ENCODE peak calls at places on chromosomes 16 and 17, in five cellular contexts. One of them, this sample, is unnamed.

GRCh38 chr17:75783803-75784472 is 668 bp upstream of the UNK start:
- DNase-seq in CD4-positive, alpha-beta T cell: no peak
- DNase-seq in NCI-H748 treated with DMSO at 0.1 percent for 48 hours: no peak
- DNase-seq in T47D: peak
- DNase-seq in DMS 273 treated with DMSO at 0.1 percent for 48 hours: no peak
- DNase-seq in this sample: no peak

GRCh38 chr17:64736804-64737492 is 74.8 kb upstream of the SMURF2 start:
- DNase-seq in CD4-positive, alpha-beta T cell: peak
- DNase-seq in NCI-H748 treated with DMSO at 0.1 percent for 48 hours: no peak
- DNase-seq in T47D: peak
- DNase-seq in DMS 273 treated with DMSO at 0.1 percent for 48 hours: no peak
- DNase-seq in this sample: no peak

GRCh38 chr17:13597723-13598347 is 3.9 kb downstream of the HS3ST3A1 start:
- DNase-seq in CD4-positive, alpha-beta T cell: peak
- DNase-seq in NCI-H748 treated with DMSO at 0.1 percent for 48 hours: peak
- DNase-seq in T47D: peak
- DNase-seq in DMS 273 treated with DMSO at 0.1 percent for 48 hours: no peak
- DNase-seq in this sample: no peak

GRCh38 chr17:32697728-32698625 is 178.9 kb downstream of the MYO1D start:
- DNase-seq in CD4-positive, alpha-beta T cell: no peak
- DNase-seq in NCI-H748 treated with DMSO at 0.1 percent for 48 hours: no peak
- DNase-seq in T47D: no peak
- DNase-seq in DMS 273 treated with DMSO at 0.1 percent for 48 hours: no peak
- DNase-seq in this sample: no peak

GRCh38 chr17:81339502-81340296 is 44.6 kb upstream of the SLC38A10 start:
- DNase-seq in CD4-positive, alpha-beta T cell: no peak
- DNase-seq in NCI-H748 treated with DMSO at 0.1 percent for 48 hours: no peak
- DNase-seq in T47D: no peak
- DNase-seq in DMS 273 treated with DMSO at 0.1 percent for 48 hours: no peak
- DNase-seq in this sample: no peak

GRCh38 chr17:6376901-6377300 is 58.0 kb downstream of the AIPL1 start:
- DNase-seq in CD4-positive, alpha-beta T cell: no peak
- DNase-seq in NCI-H748 treated with DMSO at 0.1 percent for 48 hours: no peak
- DNase-seq in T47D: peak
- DNase-seq in DMS 273 treated with DMSO at 0.1 percent for 48 hours: no peak
- DNase-seq in this sample: no peak

GRCh38 chr17:40319651-40320550 is 10.9 kb downstream of the RARA start:
- DNase-seq in CD4-positive, alpha-beta T cell: peak
- DNase-seq in NCI-H748 treated with DMSO at 0.1 percent for 48 hours: no peak
- DNase-seq in T47D: peak
- DNase-seq in DMS 273 treated with DMSO at 0.1 percent for 48 hours: no peak
- DNase-seq in this sample: peak

GRCh38 chr17:60102632-60103047 is 23.9 kb upstream of the HEATR6 start:
- DNase-seq in CD4-positive, alpha-beta T cell: peak
- DNase-seq in NCI-H748 treated with DMSO at 0.1 percent for 48 hours: no peak
- DNase-seq in T47D: no peak
- DNase-seq in DMS 273 treated with DMSO at 0.1 percent for 48 hours: no peak
- DNase-seq in this sample: peak

GRCh38 chr16:35908942-35909341 is 2449.5 kb downstream of the TP53TG3F start:
- DNase-seq in CD4-positive, alpha-beta T cell: no peak
- DNase-seq in NCI-H748 treated with DMSO at 0.1 percent for 48 hours: no peak
- DNase-seq in T47D: peak
- DNase-seq in DMS 273 treated with DMSO at 0.1 percent for 48 hours: peak
- DNase-seq in this sample: no peak

GRCh38 chr17:83050651-83051422 is 28.6 kb upstream of the METRNL start:
- DNase-seq in CD4-positive, alpha-beta T cell: no peak
- DNase-seq in NCI-H748 treated with DMSO at 0.1 percent for 48 hours: peak
- DNase-seq in T47D: peak
- DNase-seq in DMS 273 treated with DMSO at 0.1 percent for 48 hours: no peak
- DNase-seq in this sample: no peak

GRCh38 chr17:6303664-6304063 is 131.3 kb downstream of the AIPL1 start:
- DNase-seq in CD4-positive, alpha-beta T cell: no peak
- DNase-seq in NCI-H748 treated with DMSO at 0.1 percent for 48 hours: no peak
- DNase-seq in T47D: peak
- DNase-seq in DMS 273 treated with DMSO at 0.1 percent for 48 hours: no peak
- DNase-seq in this sample: no peak

GRCh38 chr17:7673239-7673638 is 14.1 kb downstream of the TP53 start:
- DNase-seq in CD4-positive, alpha-beta T cell: no peak
- DNase-seq in NCI-H748 treated with DMSO at 0.1 percent for 48 hours: no peak
- DNase-seq in T47D: no peak
- DNase-seq in DMS 273 treated with DMSO at 0.1 percent for 48 hours: no peak
- DNase-seq in this sample: no peak

GRCh38 chr17:50947844-50948514 is 81.8 kb upstream of the TOB1 start:
- DNase-seq in CD4-positive, alpha-beta T cell: no peak
- DNase-seq in NCI-H748 treated with DMSO at 0.1 percent for 48 hours: no peak
- DNase-seq in T47D: peak
- DNase-seq in DMS 273 treated with DMSO at 0.1 percent for 48 hours: peak
- DNase-seq in this sample: peak

GRCh38 chr17:51524524-51524923 is 264.2 kb downstream of the UTP18 start:
- DNase-seq in CD4-positive, alpha-beta T cell: no peak
- DNase-seq in NCI-H748 treated with DMSO at 0.1 percent for 48 hours: no peak
- DNase-seq in T47D: no peak
- DNase-seq in DMS 273 treated with DMSO at 0.1 percent for 48 hours: no peak
- DNase-seq in this sample: no peak

GRCh38 chr17:79982986-79983385 is 52.7 kb downstream of the TBC1D16 start:
- DNase-seq in CD4-positive, alpha-beta T cell: no peak
- DNase-seq in NCI-H748 treated with DMSO at 0.1 percent for 48 hours: no peak
- DNase-seq in T47D: no peak
- DNase-seq in DMS 273 treated with DMSO at 0.1 percent for 48 hours: no peak
- DNase-seq in this sample: peak

GRCh38 chr16:85437161-85438052 is 175.7 kb upstream of the GSE1 start:
- DNase-seq in CD4-positive, alpha-beta T cell: no peak
- DNase-seq in NCI-H748 treated with DMSO at 0.1 percent for 48 hours: no peak
- DNase-seq in T47D: peak
- DNase-seq in DMS 273 treated with DMSO at 0.1 percent for 48 hours: peak
- DNase-seq in this sample: no peak

GRCh38 chr16:68902376-68903345 is 59.3 kb downstream of the TANGO6 start:
- DNase-seq in CD4-positive, alpha-beta T cell: no peak
- DNase-seq in NCI-H748 treated with DMSO at 0.1 percent for 48 hours: peak
- DNase-seq in T47D: peak
- DNase-seq in DMS 273 treated with DMSO at 0.1 percent for 48 hours: peak
- DNase-seq in this sample: no peak

GRCh38 chr16:69889295-69889964 is 61.7 kb upstream of the CLEC18A start:
- DNase-seq in CD4-positive, alpha-beta T cell: no peak
- DNase-seq in NCI-H748 treated with DMSO at 0.1 percent for 48 hours: no peak
- DNase-seq in T47D: no peak
- DNase-seq in DMS 273 treated with DMSO at 0.1 percent for 48 hours: no peak
- DNase-seq in this sample: no peak

GRCh38 chr17:33725675-33726271 is 432.7 kb upstream of the ASIC2 start:
- DNase-seq in CD4-positive, alpha-beta T cell: no peak
- DNase-seq in NCI-H748 treated with DMSO at 0.1 percent for 48 hours: peak
- DNase-seq in T47D: peak
- DNase-seq in DMS 273 treated with DMSO at 0.1 percent for 48 hours: no peak
- DNase-seq in this sample: no peak

GRCh38 chr16:35753559-35754390 is 2294.4 kb downstream of the TP53TG3F start:
- DNase-seq in CD4-positive, alpha-beta T cell: no peak
- DNase-seq in NCI-H748 treated with DMSO at 0.1 percent for 48 hours: no peak
- DNase-seq in T47D: no peak
- DNase-seq in DMS 273 treated with DMSO at 0.1 percent for 48 hours: no peak
- DNase-seq in this sample: no peak

GRCh38 chr17:80984749-80985148 is 6.9 kb upstream of the CHMP6 start:
- DNase-seq in CD4-positive, alpha-beta T cell: no peak
- DNase-seq in NCI-H748 treated with DMSO at 0.1 percent for 48 hours: no peak
- DNase-seq in T47D: no peak
- DNase-seq in DMS 273 treated with DMSO at 0.1 percent for 48 hours: no peak
- DNase-seq in this sample: no peak

GRCh38 chr17:64572682-64573154 is 65.9 kb downstream of the CEP95 start:
- DNase-seq in CD4-positive, alpha-beta T cell: no peak
- DNase-seq in NCI-H748 treated with DMSO at 0.1 percent for 48 hours: no peak
- DNase-seq in T47D: peak
- DNase-seq in DMS 273 treated with DMSO at 0.1 percent for 48 hours: no peak
- DNase-seq in this sample: no peak

GRCh38 chr16:21226749-21227148 is 6.8 kb upstream of the ANKS4B start:
- DNase-seq in CD4-positive, alpha-beta T cell: no peak
- DNase-seq in NCI-H748 treated with DMSO at 0.1 percent for 48 hours: no peak
- DNase-seq in T47D: no peak
- DNase-seq in DMS 273 treated with DMSO at 0.1 percent for 48 hours: peak
- DNase-seq in this sample: no peak

GRCh38 chr16:8697965-8698364 is 23.5 kb downstream of the ABAT start:
- DNase-seq in CD4-positive, alpha-beta T cell: no peak
- DNase-seq in NCI-H748 treated with DMSO at 0.1 percent for 48 hours: no peak
- DNase-seq in T47D: no peak
- DNase-seq in DMS 273 treated with DMSO at 0.1 percent for 48 hours: no peak
- DNase-seq in this sample: no peak

GRCh38 chr16:47132310-47132709 is 11.4 kb downstream of the NETO2 start:
- DNase-seq in CD4-positive, alpha-beta T cell: no peak
- DNase-seq in NCI-H748 treated with DMSO at 0.1 percent for 48 hours: no peak
- DNase-seq in T47D: no peak
- DNase-seq in DMS 273 treated with DMSO at 0.1 percent for 48 hours: no peak
- DNase-seq in this sample: no peak

GRCh38 chr17:6708357-6708961 is 4.7 kb downstream of the SLC13A5 start:
- DNase-seq in CD4-positive, alpha-beta T cell: no peak
- DNase-seq in NCI-H748 treated with DMSO at 0.1 percent for 48 hours: no peak
- DNase-seq in T47D: no peak
- DNase-seq in DMS 273 treated with DMSO at 0.1 percent for 48 hours: no peak
- DNase-seq in this sample: no peak

GRCh38 chr16:57807252-57807967 is 5.1 kb upstream of the KIFC3 start:
- DNase-seq in CD4-positive, alpha-beta T cell: no peak
- DNase-seq in NCI-H748 treated with DMSO at 0.1 percent for 48 hours: no peak
- DNase-seq in T47D: no peak
- DNase-seq in DMS 273 treated with DMSO at 0.1 percent for 48 hours: no peak
- DNase-seq in this sample: no peak

GRCh38 chr17:77317091-77317519 is 176.3 kb downstream of the SEC14L1 start:
- DNase-seq in CD4-positive, alpha-beta T cell: no peak
- DNase-seq in NCI-H748 treated with DMSO at 0.1 percent for 48 hours: no peak
- DNase-seq in T47D: no peak
- DNase-seq in DMS 273 treated with DMSO at 0.1 percent for 48 hours: no peak
- DNase-seq in this sample: peak

GRCh38 chr17:34307110-34307509 is 12.1 kb upstream of the CCL8 start:
- DNase-seq in CD4-positive, alpha-beta T cell: no peak
- DNase-seq in NCI-H748 treated with DMSO at 0.1 percent for 48 hours: no peak
- DNase-seq in T47D: no peak
- DNase-seq in DMS 273 treated with DMSO at 0.1 percent for 48 hours: no peak
- DNase-seq in this sample: no peak

GRCh38 chr17:9941305-9941704 is 36.2 kb upstream of the RCVRN start:
- DNase-seq in CD4-positive, alpha-beta T cell: no peak
- DNase-seq in NCI-H748 treated with DMSO at 0.1 percent for 48 hours: no peak
- DNase-seq in T47D: no peak
- DNase-seq in DMS 273 treated with DMSO at 0.1 percent for 48 hours: no peak
- DNase-seq in this sample: peak

GRCh38 chr16:85377388-85378144 is 235.6 kb upstream of the GSE1 start:
- DNase-seq in CD4-positive, alpha-beta T cell: no peak
- DNase-seq in NCI-H748 treated with DMSO at 0.1 percent for 48 hours: no peak
- DNase-seq in T47D: no peak
- DNase-seq in DMS 273 treated with DMSO at 0.1 percent for 48 hours: no peak
- DNase-seq in this sample: no peak

GRCh38 chr17:59490259-59490658 is 75.2 kb upstream of the DHX40 start:
- DNase-seq in CD4-positive, alpha-beta T cell: no peak
- DNase-seq in NCI-H748 treated with DMSO at 0.1 percent for 48 hours: no peak
- DNase-seq in T47D: no peak
- DNase-seq in DMS 273 treated with DMSO at 0.1 percent for 48 hours: no peak
- DNase-seq in this sample: no peak

GRCh38 chr16:85315871-85316270 is 203.6 kb upstream of the CIBAR2 start:
- DNase-seq in CD4-positive, alpha-beta T cell: no peak
- DNase-seq in NCI-H748 treated with DMSO at 0.1 percent for 48 hours: no peak
- DNase-seq in T47D: no peak
- DNase-seq in DMS 273 treated with DMSO at 0.1 percent for 48 hours: no peak
- DNase-seq in this sample: no peak

GRCh38 chr17:57356153-57356721 is 99.9 kb downstream of the MSI2 start:
- DNase-seq in CD4-positive, alpha-beta T cell: no peak
- DNase-seq in NCI-H748 treated with DMSO at 0.1 percent for 48 hours: no peak
- DNase-seq in T47D: no peak
- DNase-seq in DMS 273 treated with DMSO at 0.1 percent for 48 hours: no peak
- DNase-seq in this sample: no peak

GRCh38 chr16:30621765-30622164 is 11.6 kb upstream of the ZNF689 start:
- DNase-seq in CD4-positive, alpha-beta T cell: no peak
- DNase-seq in NCI-H748 treated with DMSO at 0.1 percent for 48 hours: no peak
- DNase-seq in T47D: peak
- DNase-seq in DMS 273 treated with DMSO at 0.1 percent for 48 hours: no peak
- DNase-seq in this sample: no peak

GRCh38 chr16:23496826-23497542 is 13.3 kb downstream of the GGA2 start:
- DNase-seq in CD4-positive, alpha-beta T cell: no peak
- DNase-seq in NCI-H748 treated with DMSO at 0.1 percent for 48 hours: no peak
- DNase-seq in T47D: no peak
- DNase-seq in DMS 273 treated with DMSO at 0.1 percent for 48 hours: no peak
- DNase-seq in this sample: no peak

GRCh38 chr16:57169327-57169726 is 16.5 kb downstream of the PSME3IP1 start:
- DNase-seq in CD4-positive, alpha-beta T cell: no peak
- DNase-seq in NCI-H748 treated with DMSO at 0.1 percent for 48 hours: no peak
- DNase-seq in T47D: no peak
- DNase-seq in DMS 273 treated with DMSO at 0.1 percent for 48 hours: no peak
- DNase-seq in this sample: no peak

GRCh38 chr17:47708312-47708863 is 14.4 kb downstream of the TBKBP1 start:
- DNase-seq in CD4-positive, alpha-beta T cell: no peak
- DNase-seq in NCI-H748 treated with DMSO at 0.1 percent for 48 hours: no peak
- DNase-seq in T47D: no peak
- DNase-seq in DMS 273 treated with DMSO at 0.1 percent for 48 hours: no peak
- DNase-seq in this sample: no peak

GRCh38 chr17:50279181-50279526 is 4.9 kb downstream of the TMEM92 start:
- DNase-seq in CD4-positive, alpha-beta T cell: no peak
- DNase-seq in NCI-H748 treated with DMSO at 0.1 percent for 48 hours: no peak
- DNase-seq in T47D: no peak
- DNase-seq in DMS 273 treated with DMSO at 0.1 percent for 48 hours: no peak
- DNase-seq in this sample: no peak

This sample was measured in cardiac septum.